ENCODE peak calls at places on chromosome 2, in six cellular contexts. I is foreskin fibroblast, N is IMR-90, Q is AG09309, D is fibroblast of the aortic adventitia, L is GM12865. Z is an unnamed sample.

GRCh38 chr2:130963849-130964793 is 127.4 kb downstream of the ARHGEF4 start:
- DNase-seq in Q (no peak), L (no peak), N (no peak), D (no peak), I (no peak), Z (peak; percentile 48)

GRCh38 chr2:88549616-88550292 is 77.5 kb downstream of the EIF2AK3 start:
- DNase-seq in I (no peak), L (no peak), N (no peak), Q (no peak), D (no peak), Z (no peak)

GRCh38 chr2:30765226-30765625 is 42.0 kb downstream of the CAPN13 start:
- DNase-seq in Q (no peak), D (no peak), N (no peak), L (no peak), I (no peak), Z (no peak)

GRCh38 chr2:64260817-64261216 is 116.6 kb upstream of the PELI1 start:
- DNase-seq in N (no peak), Q (no peak), I (no peak), L (peak; percentile 88), D (no peak), Z (no peak)

GRCh38 chr2:178807227-178808008 is at the start of gene TTN:
- DNase-seq in D (no peak), Q (no peak), I (no peak), L (no peak), N (no peak), Z (no peak)

GRCh38 chr2:145066151-145066661 is 546.3 kb upstream of the ZEB2 start:
- DNase-seq in N (peak; percentile 5), I (no peak), Q (no peak), D (peak; percentile 63), L (no peak), Z (no peak)

GRCh38 chr2:157725856-157726255 is 97.2 kb upstream of the ACVR1C start:
- DNase-seq in Q (no peak), I (no peak), D (no peak), L (no peak), N (peak; percentile 65), Z (no peak)

GRCh38 chr2:31505133-31505532 is 75.6 kb downstream of the SRD5A2 start:
- DNase-seq in L (no peak), Q (no peak), N (no peak), I (no peak), D (no peak), Z (no peak)

GRCh38 chr2:157228946-157229345 is 28.6 kb upstream of the GALNT5 start:
- DNase-seq in D (no peak), L (no peak), I (no peak), N (no peak), Q (no peak), Z (no peak)

GRCh38 chr2:36071698-36072097 is 283.9 kb upstream of the CRIM1 start:
- DNase-seq in Q (no peak), N (no peak), L (no peak), D (no peak), I (no peak), Z (no peak)

GRCh38 chr2:30336978-30337841 is 105.9 kb downstream of the LBH start:
- DNase-seq in L (peak; percentile 96), I (no peak), Q (no peak), N (peak; percentile 36), D (no peak), Z (no peak)

GRCh38 chr2:226478121-226478809 is 321.4 kb downstream of the IRS1 start:
- DNase-seq in D (peak; percentile 92), I (peak; percentile 94), N (peak; percentile 96), L (no peak), Q (peak; percentile 71), Z (no peak)

GRCh38 chr2:161118722-161119121 is 41.5 kb upstream of the TANK start:
- DNase-seq in I (no peak), N (no peak), Q (no peak), D (no peak), L (no peak), Z (no peak)

GRCh38 chr2:100924520-100925451 is 77.3 kb upstream of the RPL31 start:
- DNase-seq in Q (no peak), N (peak; percentile 85), L (peak; percentile 60), D (peak; percentile 90), I (no peak), Z (no peak)

GRCh38 chr2:136117391-136117841 is 533 bp downstream of the CXCR4 start:
- DNase-seq in Q (no peak), I (peak; percentile 16), L (peak; percentile 59), N (peak; percentile 26), D (peak; percentile 21), Z (peak; percentile 49)

GRCh38 chr2:99801304-99801909 is 311.6 kb upstream of the REV1 start:
- DNase-seq in Q (no peak), D (no peak), L (no peak), I (no peak), N (no peak), Z (no peak)

GRCh38 chr2:27306657-27307544 is 1.3 kb downstream of the UCN start:
- DNase-seq in Q (no peak), N (no peak), I (no peak), D (no peak), L (no peak), Z (no peak)

GRCh38 chr2:240412211-240412830 is 23.1 kb upstream of the GPC1 start:
- DNase-seq in I (no peak), Q (no peak), N (no peak), L (no peak), D (no peak), Z (no peak)

GRCh38 chr2:109289823-109290222 is 160.8 kb downstream of the SH3RF3 start:
- DNase-seq in N (no peak), I (no peak), L (no peak), Q (no peak), D (no peak), Z (no peak)

GRCh38 chr2:109289011-109289410 is 160.0 kb downstream of the SH3RF3 start:
- DNase-seq in I (no peak), L (no peak), Q (no peak), D (no peak), N (no peak), Z (no peak)

GRCh38 chr2:109292377-109292776 is 163.4 kb downstream of the SH3RF3 start:
- DNase-seq in N (no peak), D (no peak), I (no peak), L (no peak), Q (no peak), Z (no peak)

GRCh38 chr2:109293663-109294062 is 164.7 kb downstream of the SH3RF3 start:
- DNase-seq in L (no peak), I (no peak), D (no peak), Q (no peak), N (no peak), Z (no peak)

DNA sequence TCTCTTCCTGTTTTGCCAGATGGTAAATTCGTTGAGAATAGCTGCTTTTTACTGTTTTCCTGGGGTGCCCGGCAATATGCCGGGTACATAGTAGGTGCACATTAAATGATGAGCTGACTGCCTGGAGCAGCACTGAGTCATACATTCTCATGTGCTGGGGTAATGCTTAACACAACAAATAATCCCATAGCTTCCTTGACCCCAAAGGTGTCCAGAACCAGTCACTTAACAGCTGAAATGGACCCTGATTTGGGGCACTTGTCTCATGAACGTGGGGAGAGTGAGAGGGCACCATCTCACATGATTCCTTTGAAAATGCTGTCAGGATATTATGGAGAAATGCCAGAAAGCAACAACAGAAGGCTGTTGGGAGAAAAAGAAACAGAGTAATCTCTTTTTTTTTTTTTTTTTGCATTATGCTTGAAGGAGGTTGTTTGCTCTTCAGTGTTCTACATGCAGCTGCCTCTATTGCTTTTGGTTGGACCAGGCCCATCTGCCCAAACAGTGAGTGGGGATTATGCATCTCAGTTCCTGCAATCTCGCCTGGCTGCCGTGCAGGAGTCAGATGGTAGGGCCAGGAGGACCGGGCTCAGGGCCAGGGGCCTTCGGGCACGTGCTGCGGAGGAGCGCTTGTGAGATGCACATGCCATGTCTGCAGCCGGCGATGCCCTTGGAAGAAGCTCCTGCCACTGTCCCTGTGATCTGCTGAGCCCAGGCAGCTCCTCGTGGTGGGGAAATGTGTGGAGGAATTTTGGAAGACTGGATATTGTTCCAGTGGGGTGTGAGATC is 162.1 kb downstream of the SH3RF3 start:
- DNase-seq in D (peak; percentile 15), I (peak; percentile 52), L (no peak), Q (no peak), N (peak; percentile 83), Z (no peak)
- TF ChIP-seq CTCF in D (no peak), I (no peak), L (no peak), Q (no peak), N (no peak), Z (no peak)

DNA sequence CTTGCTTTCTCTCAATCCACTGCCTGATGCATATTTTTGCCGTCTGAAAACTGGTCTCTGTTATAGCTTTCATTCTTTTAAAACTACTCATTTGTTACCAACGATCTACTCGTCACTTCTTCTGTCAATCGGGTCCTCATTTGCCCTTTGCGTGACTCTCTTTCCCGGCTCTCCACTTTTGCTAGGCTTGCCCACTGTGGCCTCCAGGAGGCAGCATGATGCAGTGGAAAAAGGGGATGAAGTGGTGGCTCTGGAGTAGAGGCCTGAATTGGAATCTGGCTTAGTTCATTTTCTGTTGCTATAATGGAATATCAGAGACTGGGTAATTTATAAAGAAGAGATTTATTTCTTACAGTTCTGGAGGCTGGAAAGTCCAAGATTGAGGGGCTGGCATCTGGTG is 15.2 kb downstream of the GDF7 start:
- DNase-seq in L (no peak), D (no peak), I (no peak), N (peak; percentile 23), Q (no peak), Z (no peak)
- TF ChIP-seq CTCF in L (peak; percentile 22), D (peak; percentile 41), I (peak; percentile 88), N (peak; percentile 64), Q (peak; percentile 73), Z (peak; percentile 30)

DNA sequence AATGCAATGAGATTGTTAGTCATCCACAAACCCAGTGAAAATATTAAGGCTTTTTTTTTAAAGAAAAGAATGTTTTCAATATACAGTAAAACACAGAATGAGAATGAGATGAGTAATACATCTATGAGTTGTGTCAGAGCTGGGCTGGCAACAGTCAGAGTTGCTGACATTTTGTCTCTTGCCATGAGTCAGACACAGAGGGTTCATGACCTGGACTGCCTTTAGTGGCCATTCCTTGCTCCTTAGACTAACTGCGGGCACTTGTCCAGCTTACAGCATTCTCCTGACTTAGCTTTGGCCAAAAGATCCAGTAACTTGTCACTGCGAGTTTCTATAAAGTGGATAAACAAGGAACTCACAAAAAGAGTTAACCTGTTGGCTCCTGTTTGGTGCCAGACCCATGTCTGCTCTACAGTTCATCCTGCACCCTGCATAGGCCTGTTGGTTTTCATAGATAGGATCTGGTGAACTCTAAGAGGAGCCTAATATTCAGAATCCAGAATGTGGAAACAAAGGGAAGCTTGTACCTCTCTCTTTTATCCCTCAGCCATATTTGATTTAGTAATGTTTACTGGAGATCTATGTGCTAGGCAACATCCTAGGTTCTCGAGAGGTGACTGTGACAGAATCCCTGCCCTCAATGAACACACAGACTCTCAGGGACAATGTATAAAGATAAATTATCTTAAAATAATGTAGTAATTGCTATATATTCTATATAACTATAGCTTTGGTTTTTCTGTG is 391.5 kb upstream of the VWC2L start:
- DNase-seq in Q (peak; percentile 90), N (peak; percentile 97), L (no peak), D (peak; percentile 98), I (peak; percentile 98), Z (no peak)
- TF ChIP-seq CTCF in Q (no peak), N (no peak), L (no peak), D (no peak), I (no peak), Z (no peak)

DNA sequence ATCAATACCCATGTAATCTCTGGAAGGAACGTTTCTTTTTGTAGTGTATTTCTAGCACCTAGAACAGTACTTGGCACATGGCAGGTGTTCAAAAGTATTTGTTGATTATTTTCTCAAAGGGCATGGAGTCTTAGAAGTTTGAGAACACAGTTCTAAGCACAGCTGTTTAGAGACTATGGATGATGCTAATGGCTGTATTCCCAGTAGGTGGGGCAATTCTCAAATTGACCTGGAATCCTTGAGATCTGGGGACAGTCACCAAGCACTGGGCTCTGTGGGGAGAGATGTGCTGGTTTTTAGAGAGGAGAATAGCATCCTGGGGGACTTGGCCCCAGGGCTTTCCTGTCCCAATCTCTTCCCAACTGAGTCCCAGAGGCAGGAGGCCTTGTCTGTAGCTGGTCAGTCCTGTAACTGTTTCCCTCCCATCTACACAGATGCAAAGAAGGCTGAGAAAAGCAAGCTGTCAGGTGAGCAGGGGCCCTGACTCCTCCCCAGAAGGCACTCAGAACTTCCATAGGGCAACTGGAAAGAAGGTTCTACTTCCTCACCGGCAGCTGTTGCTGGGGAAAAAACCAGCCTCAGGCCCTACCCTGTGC is 17.5 kb upstream of the IL36G start:
- DNase-seq in I (no peak), N (no peak), Q (no peak), D (no peak), L (no peak), Z (no peak)
- TF ChIP-seq CTCF in I (peak; percentile 5), N (no peak), Q (no peak), D (no peak), L (no peak), Z (no peak)

Z was measured in mesothelial cell of epicardium.